ENCODE peak calls at places on chromosomes 6 and 20, in five cellular contexts. G, T, H, U and W are unnamed samples.

GRCh38 chr6:64890609-64891008 is 816.4 kb downstream of the EYS start:
- DNase-seq in T (no peak), U (no peak), G (no peak), H (no peak), W (no peak)

GRCh38 chr6:168615837-168616236 is 174.9 kb downstream of the SMOC2 start:
- DNase-seq in H (no peak), T (no peak), U (no peak), G (no peak), W (no peak)

GRCh38 chr6:75296811-75297779 is 12.5 kb upstream of the TMEM30A start:
- DNase-seq in U (peak), T (no peak), G (no peak), H (peak), W (no peak)

GRCh38 chr6:14635195-14635594 is 517.6 kb downstream of the CD83 start:
- DNase-seq in G (no peak), H (no peak), T (no peak), U (no peak), W (no peak)

GRCh38 chr6:84052204-84052882 is 18.8 kb downstream of the MRAP2 start:
- DNase-seq in G (peak), H (peak), U (peak), T (no peak), W (no peak)

GRCh38 chr6:52994031-52994788 is 874 bp downstream of the GSTA4 start:
- DNase-seq in G (no peak), T (no peak), U (peak), H (peak), W (no peak)

GRCh38 chr6:11730645-11731044 is 48.0 kb downstream of the ADTRP start:
- DNase-seq in G (no peak), U (no peak), T (no peak), H (no peak), W (no peak)

GRCh38 chr20:2698186-2698817 is 5.7 kb downstream of the EBF4 start:
- DNase-seq in U (no peak), T (no peak), G (peak), H (peak), W (peak)

GRCh38 chr6:69138893-69139494 is 503.9 kb downstream of the ADGRB3 start:
- DNase-seq in G (no peak), H (no peak), T (no peak), U (no peak), W (no peak)

GRCh38 chr6:129209355-129209754 is 326.4 kb downstream of the LAMA2 start:
- DNase-seq in U (no peak), T (no peak), G (no peak), H (no peak), W (no peak)

GRCh38 chr6:16758163-16758975 is 2.9 kb downstream of the ATXN1 start:
- DNase-seq in G (no peak), U (peak), T (no peak), H (no peak), W (no peak)

GRCh38 chr6:146286976-146287375 is 256.7 kb upstream of the RAB32 start:
- DNase-seq in H (no peak), T (no peak), G (no peak), U (no peak), W (no peak)

GRCh38 chr6:125415921-125416320 is 114.2 kb upstream of the HDDC2 start:
- DNase-seq in G (no peak), H (no peak), T (no peak), U (no peak), W (no peak)

GRCh38 chr20:57682184-57683038 is 27.4 kb downstream of the PMEPA1 start:
- DNase-seq in H (peak), G (no peak), T (no peak), U (no peak), W (no peak)

GRCh38 chr6:12955996-12956395 is 239.4 kb downstream of the PHACTR1 start:
- DNase-seq in T (no peak), U (no peak), H (no peak), G (no peak), W (no peak)

GRCh38 chr6:30219244-30219643 is 6.0 kb upstream of the TRIM26 start:
- DNase-seq in U (peak), T (peak), H (peak), G (no peak), W (no peak)

GRCh38 chr20:61185841-61186601 is 66.0 kb upstream of the CDH4 start:
- DNase-seq in T (no peak), H (no peak), U (no peak), G (no peak), W (no peak)

GRCh38 chr6:77433888-77434287 is 29.4 kb downstream of the HTR1B start:
- DNase-seq in G (no peak), H (no peak), U (no peak), T (no peak), W (no peak)